ENCODE peak calls at places on chromosomes 11 and 22, in eight cellular contexts. M, F, G, U, V, Q, H and I are unnamed samples.

GRCh38 chr11:118224512-118225180 is at the start of gene JAML:
- DNase-seq in M (no peak), F (peak), G (no peak), U (no peak), V (peak), Q (peak), H (no peak), I (no peak)

GRCh38 chr11:72411623-72412532 is 22.5 kb downstream of the CLPB start:
- DNase-seq in M (no peak), F (no peak), G (no peak), U (no peak), V (no peak), Q (peak), H (peak), I (no peak)

GRCh38 chr11:119166368-119167076 is 2.0 kb upstream of the NLRX1 start:
- DNase-seq in M (no peak), F (no peak), G (no peak), U (peak), V (no peak), Q (no peak), H (no peak), I (no peak)

GRCh38 chr22:46370584-46371373 is 35.3 kb downstream of the TRMU start:
- DNase-seq in M (peak), F (no peak), G (no peak), U (no peak), V (peak), Q (no peak), H (no peak), I (no peak)

GRCh38 chr11:16612801-16613400 is 125.5 kb upstream of the C11orf58 start:
- DNase-seq in M (no peak), F (no peak), G (no peak), U (peak), V (no peak), Q (no peak), H (peak), I (no peak)

GRCh38 chr11:96520939-96521338 is 131.1 kb downstream of the JRKL start:
- DNase-seq in M (no peak), F (no peak), G (no peak), U (no peak), V (no peak), Q (no peak), H (no peak), I (no peak)

GRCh38 chr22:41021655-41022454 is 70.5 kb upstream of the EP300 start:
- DNase-seq in M (peak), F (peak), G (peak), U (peak), V (peak), Q (peak), H (peak), I (peak)

GRCh38 chr11:1197886-1198765 is 24.7 kb upstream of the MUC5B start:
- DNase-seq in M (peak), F (peak), G (no peak), U (no peak), V (peak), Q (no peak), H (no peak), I (no peak)

GRCh38 chr11:122897606-122898210 is 15.1 kb downstream of the JHY start:
- DNase-seq in M (no peak), F (no peak), G (no peak), U (peak), V (no peak), Q (no peak), H (no peak), I (no peak)

GRCh38 chr22:46652081-46652929 is 32.1 kb downstream of the GRAMD4 start:
- DNase-seq in M (peak), F (no peak), G (no peak), U (no peak), V (no peak), Q (no peak), H (no peak), I (no peak)

GRCh38 chr22:41598081-41598480 is 8.4 kb upstream of the PMM1 start:
- DNase-seq in M (no peak), F (no peak), G (no peak), U (peak), V (no peak), Q (no peak), H (no peak), I (no peak)

GRCh38 chr11:55707029-55707428 is 45.0 kb downstream of the OR4C6 start:
- DNase-seq in M (no peak), F (no peak), G (no peak), U (peak), V (no peak), Q (peak), H (no peak), I (no peak)

GRCh38 chr22:31579835-31580242 is 82.2 kb downstream of the PISD start:
- DNase-seq in M (no peak), F (no peak), G (no peak), U (no peak), V (no peak), Q (no peak), H (no peak), I (no peak)

GRCh38 chr11:122697636-122698167 is 42.2 kb downstream of the UBASH3B start:
- DNase-seq in M (no peak), F (no peak), G (no peak), U (peak), V (peak), Q (peak), H (peak), I (no peak)

GRCh38 chr22:19038164-19038546 is 84.1 kb downstream of the DGCR2 start:
- DNase-seq in M (peak), F (no peak), G (no peak), U (no peak), V (no peak), Q (no peak), H (no peak), I (no peak)

GRCh38 chr11:73493838-73494598 is 103.9 kb downstream of the FAM168A start:
- DNase-seq in M (no peak), F (no peak), G (no peak), U (peak), V (no peak), Q (no peak), H (no peak), I (no peak)

GRCh38 chr11:119416606-119417580 is 6.1 kb downstream of the THY1 start:
- DNase-seq in M (no peak), F (no peak), G (no peak), U (peak), V (no peak), Q (no peak), H (no peak), I (no peak)

GRCh38 chr11:128458316-128458715 is 129.0 kb downstream of the ETS1 start:
- DNase-seq in M (no peak), F (no peak), G (no peak), U (peak), V (no peak), Q (no peak), H (no peak), I (no peak)

GRCh38 chr22:46050451-46050845 is 73.5 kb upstream of the WNT7B start:
- DNase-seq in M (no peak), F (no peak), G (no peak), U (no peak), V (no peak), Q (no peak), H (no peak), I (no peak)

GRCh38 chr11:60222141-60222540 is 20.8 kb downstream of the MS4A4E start:
- DNase-seq in M (no peak), F (no peak), G (no peak), U (no peak), V (no peak), Q (no peak), H (no peak), I (no peak)

GRCh38 chr22:19545935-19546207 is 21.7 kb upstream of the CLDN5 start:
- DNase-seq in M (no peak), F (no peak), G (no peak), U (no peak), V (no peak), Q (no peak), H (no peak), I (no peak)

GRCh38 chr22:37253164-37253660 is 9.1 kb upstream of the RAC2 start:
- DNase-seq in M (no peak), F (no peak), G (no peak), U (no peak), V (no peak), Q (no peak), H (no peak), I (no peak)

GRCh38 chr11:13110929-13111812 is 102.1 kb downstream of the RASSF10 start:
- DNase-seq in M (no peak), F (no peak), G (no peak), U (peak), V (no peak), Q (no peak), H (no peak), I (no peak)

GRCh38 chr11:95089620-95090542 is at the start of gene ENDOD1:
- DNase-seq in M (peak), F (peak), G (peak), U (peak), V (peak), Q (peak), H (peak), I (peak)

GRCh38 chr11:35717043-35717442 is 54.5 kb downstream of the TRIM44 start:
- DNase-seq in M (no peak), F (no peak), G (no peak), U (no peak), V (no peak), Q (no peak), H (no peak), I (no peak)

GRCh38 chr11:130705670-130706421 is 210.4 kb downstream of the SNX19 start:
- DNase-seq in M (no peak), F (no peak), G (no peak), U (no peak), V (no peak), Q (no peak), H (no peak), I (no peak)

GRCh38 chr11:22976146-22976545 is 115.9 kb upstream of the CCDC179 start:
- DNase-seq in M (no peak), F (peak), G (no peak), U (peak), V (no peak), Q (no peak), H (no peak), I (no peak)

GRCh38 chr22:36343070-36343719 is 44.6 kb downstream of the MYH9 start:
- DNase-seq in M (no peak), F (no peak), G (no peak), U (no peak), V (no peak), Q (no peak), H (no peak), I (no peak)

GRCh38 chr11:9574806-9575530 is 1.5 kb downstream of the WEE1 start:
- DNase-seq in M (no peak), F (peak), G (no peak), U (peak), V (peak), Q (no peak), H (peak), I (no peak)

GRCh38 chr22:24331468-24332440 is 61.1 kb downstream of the SPECC1L start:
- DNase-seq in M (no peak), F (no peak), G (no peak), U (no peak), V (no peak), Q (no peak), H (no peak), I (no peak)
- H3K27ac ChIP-seq in M (peak), F (no peak), G (no peak), U (no peak), V (no peak), Q (no peak), H (no peak), I (no peak)

DNA sequence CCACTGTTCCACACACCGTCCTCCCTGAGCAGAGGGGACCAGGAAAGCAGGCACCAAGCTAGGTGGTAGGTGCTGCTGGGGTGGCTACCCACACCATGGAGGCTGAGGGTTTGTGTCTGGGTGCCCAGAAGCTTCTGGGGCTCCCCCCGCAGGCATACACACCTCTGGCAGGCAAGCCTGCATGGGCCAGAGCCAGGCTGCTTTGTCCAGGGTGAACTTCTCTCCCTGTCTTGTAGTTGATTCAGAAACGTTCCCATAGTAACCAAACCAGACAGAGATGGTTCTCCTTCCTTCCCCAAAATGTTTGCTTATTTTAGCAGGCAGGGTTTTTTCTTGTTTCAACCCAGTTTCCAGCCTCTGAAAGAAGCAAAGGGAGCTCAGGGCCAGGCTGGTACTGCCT is 40.9 kb upstream of the SUSD2 start:
- DNase-seq in M (no peak), F (no peak), G (no peak), U (no peak), V (no peak), Q (no peak), H (no peak), I (no peak)
- H3K27ac ChIP-seq in M (peak), F (no peak), G (peak), U (no peak), V (no peak), Q (no peak), H (peak), I (peak)

DNA sequence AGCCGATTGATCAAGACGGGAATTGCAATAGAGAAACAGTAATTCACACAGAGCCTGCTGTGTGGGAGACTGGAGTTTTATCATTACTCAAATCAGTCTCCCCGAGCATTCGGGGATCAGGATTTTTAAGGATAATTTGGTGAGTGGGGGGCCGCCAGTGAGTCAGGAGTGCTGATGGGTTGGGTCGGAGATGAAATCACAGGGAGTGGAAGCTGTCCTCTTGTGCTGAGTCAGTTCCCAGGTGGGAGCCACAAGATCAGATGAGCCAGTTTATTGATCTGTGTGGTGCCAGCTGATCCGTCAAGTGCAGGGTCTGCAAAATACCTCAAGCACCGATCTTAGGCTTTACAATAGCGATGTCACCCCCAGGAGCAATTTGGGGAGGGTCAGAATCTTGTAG is 15.5 kb downstream of the MTFP1 start:
- DNase-seq in M (no peak), F (no peak), G (no peak), U (no peak), V (no peak), Q (no peak), H (no peak), I (no peak)
- H3K27ac ChIP-seq in M (no peak), F (no peak), G (no peak), U (no peak), V (no peak), Q (no peak), H (no peak), I (no peak)

GRCh38 chr22:21693999-21694341 is 28.2 kb downstream of the PPIL2 start:
- DNase-seq in M (no peak), F (no peak), G (no peak), U (no peak), V (no peak), Q (no peak), H (no peak), I (no peak)
- H3K27ac ChIP-seq in M (no peak), F (no peak), G (no peak), U (no peak), V (no peak), Q (no peak), H (no peak), I (no peak)

DNA sequence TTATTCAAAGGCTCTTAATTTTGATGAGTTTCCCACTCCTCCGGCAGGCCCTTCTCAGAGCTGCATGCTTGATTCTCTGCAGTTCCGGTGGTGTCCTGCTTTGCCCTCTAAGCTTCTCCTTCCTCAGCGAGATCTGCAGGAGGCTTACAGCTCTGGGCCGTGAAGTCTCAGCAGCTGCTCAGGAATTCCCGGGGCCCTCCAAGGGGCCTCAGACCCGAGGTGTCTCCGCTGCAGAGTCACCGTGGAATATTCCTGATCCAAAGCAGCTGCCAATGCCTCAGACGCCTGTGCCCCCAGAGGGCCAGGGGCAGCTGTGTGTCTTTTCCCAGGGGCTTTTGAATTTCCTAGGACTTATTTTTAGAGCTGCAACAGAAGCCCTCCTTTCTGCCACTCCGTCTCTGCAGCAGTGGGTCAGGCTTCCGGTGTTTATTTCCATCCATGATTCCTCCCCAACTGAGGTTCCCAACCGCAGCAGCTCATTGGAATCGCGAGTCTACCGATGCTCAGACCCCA is 37.2 kb downstream of the RPS6KA4 start:
- DNase-seq in M (no peak), F (no peak), G (no peak), U (no peak), V (no peak), Q (no peak), H (no peak), I (no peak)
- H3K27ac ChIP-seq in M (no peak), F (no peak), G (no peak), U (no peak), V (no peak), Q (no peak), H (no peak), I (no peak)

GRCh38 chr11:2402890-2403645 is 2.5 kb downstream of the TSSC4 start:
- DNase-seq in M (no peak), F (no peak), G (no peak), U (no peak), V (no peak), Q (no peak), H (no peak), I (no peak)

GRCh38 chr11:2400069-2400760 is at the start of gene TSSC4:
- DNase-seq in M (peak), F (peak), G (peak), U (peak), V (peak), Q (peak), H (peak), I (peak)

GRCh38 chr11:2402106-2402505 is 1.6 kb downstream of the TSSC4 start:
- DNase-seq in M (no peak), F (no peak), G (no peak), U (no peak), V (no peak), Q (no peak), H (no peak), I (no peak)

GRCh38 chr11:2400761-2401435 is 348 bp downstream of the TSSC4 start:
- DNase-seq in M (no peak), F (no peak), G (no peak), U (no peak), V (no peak), Q (no peak), H (no peak), I (no peak)

DNA sequence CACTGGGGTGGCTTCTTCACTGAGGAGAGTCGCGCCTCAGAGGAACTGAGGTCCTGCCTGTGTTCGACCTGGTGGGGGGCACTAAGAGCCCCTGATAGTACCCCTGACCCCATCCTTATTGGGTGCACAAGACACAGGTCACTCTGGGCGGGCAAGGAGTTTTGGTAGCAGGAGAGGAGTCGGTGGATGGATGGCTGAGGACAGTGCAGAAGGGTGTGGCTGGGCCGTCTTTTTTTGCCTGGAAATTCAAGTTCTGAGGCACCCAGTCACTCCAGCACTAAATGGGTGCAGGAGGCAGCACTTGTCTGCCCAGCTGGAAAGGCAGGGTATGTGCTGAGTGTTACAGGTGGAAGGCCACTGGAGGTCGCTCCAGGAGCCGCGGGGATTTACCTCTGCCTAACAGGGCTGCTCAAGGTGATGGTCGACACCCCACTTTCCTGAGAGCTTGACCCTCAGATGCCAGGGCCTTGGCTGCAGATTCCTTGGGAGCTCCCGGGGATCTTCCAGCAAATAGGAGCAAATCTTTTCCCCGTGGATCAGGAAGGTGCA is 960 bp downstream of the TSSC4 start:
- DNase-seq in M (no peak), F (no peak), G (no peak), U (no peak), V (no peak), Q (peak), H (no peak), I (no peak)
- H3K27ac ChIP-seq in M (peak), F (no peak), G (peak), U (no peak), V (peak), Q (peak), H (peak), I (no peak)